ENCODE peak calls at places on chromosomes 5 and 9, in four cellular contexts. X, R, E and I are unnamed samples.

GRCh38 chr5:57202811-57203210 is 29.0 kb downstream of the GPBP1 start:
- DNase-seq in R (no peak), E (no peak), X (no peak), I (no peak)

GRCh38 chr9:101693937-101694336 is 44.5 kb downstream of the GRIN3A start:
- DNase-seq in X (no peak), E (no peak), R (no peak), I (no peak)

GRCh38 chr9:98607787-98608186 is 100.9 kb downstream of the GABBR2 start:
- DNase-seq in X (no peak), E (peak), R (no peak), I (peak)

GRCh38 chr5:162174358-162174757 is 106.8 kb downstream of the GABRG2 start:
- DNase-seq in E (no peak), X (no peak), R (no peak), I (no peak)

GRCh38 chr5:151002681-151003502 is 17.5 kb upstream of the GPX3 start:
- DNase-seq in E (no peak), X (no peak), R (no peak), I (no peak)

GRCh38 chr5:143716856-143717255 is 95.1 kb upstream of the HMHB1 start:
- DNase-seq in E (no peak), X (no peak), R (no peak), I (no peak)

GRCh38 chr5:172172912-172173591 is 15.0 kb downstream of the STK10 start:
- DNase-seq in R (no peak), E (no peak), X (no peak), I (no peak)

GRCh38 chr5:179128041-179128365 is 67.8 kb downstream of the ZNF354C start:
- DNase-seq in R (no peak), E (no peak), X (no peak), I (no peak)

GRCh38 chr9:86413966-86414880 is 60.0 kb upstream of the TUT7 start:
- DNase-seq in R (no peak), X (no peak), E (no peak), I (no peak)

GRCh38 chr5:134902071-134902801 is 2.7 kb upstream of the PCBD2 start:
- DNase-seq in E (peak), X (no peak), R (no peak), I (no peak)

GRCh38 chr5:3218096-3218495 is 377.5 kb upstream of the IRX1 start:
- DNase-seq in R (no peak), X (no peak), E (no peak), I (no peak)

GRCh38 chr9:5389109-5389732 is 48.5 kb downstream of the PLGRKT start:
- DNase-seq in R (no peak), X (peak), E (peak), I (peak)

GRCh38 chr5:154923441-154924430 is 14.3 kb downstream of the GEMIN5 start:
- DNase-seq in E (no peak), X (no peak), R (no peak), I (no peak)

GRCh38 chr9:82923410-82924242 is 139.3 kb downstream of the RASEF start:
- DNase-seq in R (no peak), X (peak), E (no peak), I (no peak)

GRCh38 chr5:37812365-37812764 is 27.5 kb downstream of the GDNF start:
- DNase-seq in E (no peak), R (no peak), X (no peak), I (no peak)

GRCh38 chr5:170603578-170604565 is 100.1 kb downstream of the KCNIP1 start:
- DNase-seq in X (no peak), E (no peak), R (peak), I (no peak)

GRCh38 chr5:113050606-113051391 is 74.2 kb downstream of the DCP2 start:
- DNase-seq in E (peak), X (no peak), R (no peak), I (no peak)

GRCh38 chr9:21994996-21995651 is 533 bp downstream of the CDKN2B-AS1 start:
- DNase-seq in E (peak), R (peak), X (no peak), I (no peak)

GRCh38 chr5:72244862-72245371 is 75.1 kb downstream of the MRPS27 start:
- DNase-seq in X (no peak), R (no peak), E (peak), I (no peak)

GRCh38 chr5:98455660-98456059 is 317.8 kb upstream of the RGMB start:
- DNase-seq in X (no peak), R (no peak), E (peak), I (no peak)
- H3K4me3 ChIP-seq in X (no peak), R (no peak), E (peak), I (no peak)

GRCh38 chr5:66503203-66503789 is 92.9 kb upstream of the MAST4 start:
- DNase-seq in E (no peak), R (no peak), X (no peak), I (no peak)

GRCh38 chr5:66494437-66494836 is 101.8 kb upstream of the MAST4 start:
- DNase-seq in X (no peak), E (no peak), R (no peak), I (no peak)

GRCh38 chr5:66498791-66499207 is 97.4 kb upstream of the MAST4 start:
- DNase-seq in E (no peak), R (no peak), X (no peak), I (no peak)
- TF ChIP-seq CTCF in E (no peak), R (no peak), X (no peak), I (no peak)

GRCh38 chr5:158677490-158677838 is 422.3 kb downstream of the EBF1 start:
- DNase-seq in R (no peak), E (no peak), X (no peak), I (no peak)

GRCh38 chr5:158682631-158683030 is 417.1 kb downstream of the EBF1 start:
- DNase-seq in R (no peak), X (no peak), E (no peak), I (no peak)

GRCh38 chr5:158679221-158679641 is 420.5 kb downstream of the EBF1 start:
- DNase-seq in E (no peak), R (no peak), X (no peak), I (no peak)

GRCh38 chr5:158676642-158677489 is 422.9 kb downstream of the EBF1 start:
- DNase-seq in R (no peak), X (no peak), E (no peak), I (no peak)
- H3K4me3 ChIP-seq in R (no peak), X (no peak), E (no peak), I (no peak)

GRCh38 chr9:96148634-96149138 is 153.3 kb downstream of the HSD17B3 start:
- DNase-seq in X (no peak), E (no peak), R (no peak), I (no peak)

GRCh38 chr9:96149881-96150280 is 152.1 kb downstream of the HSD17B3 start:
- DNase-seq in R (no peak), E (no peak), X (no peak), I (no peak)

GRCh38 chr9:96149142-96149541 is 152.8 kb downstream of the HSD17B3 start:
- DNase-seq in E (no peak), X (no peak), R (no peak), I (no peak)

GRCh38 chr9:96152550-96152949 is 149.4 kb downstream of the HSD17B3 start:
- DNase-seq in E (no peak), R (no peak), X (no peak), I (no peak)

DNA sequence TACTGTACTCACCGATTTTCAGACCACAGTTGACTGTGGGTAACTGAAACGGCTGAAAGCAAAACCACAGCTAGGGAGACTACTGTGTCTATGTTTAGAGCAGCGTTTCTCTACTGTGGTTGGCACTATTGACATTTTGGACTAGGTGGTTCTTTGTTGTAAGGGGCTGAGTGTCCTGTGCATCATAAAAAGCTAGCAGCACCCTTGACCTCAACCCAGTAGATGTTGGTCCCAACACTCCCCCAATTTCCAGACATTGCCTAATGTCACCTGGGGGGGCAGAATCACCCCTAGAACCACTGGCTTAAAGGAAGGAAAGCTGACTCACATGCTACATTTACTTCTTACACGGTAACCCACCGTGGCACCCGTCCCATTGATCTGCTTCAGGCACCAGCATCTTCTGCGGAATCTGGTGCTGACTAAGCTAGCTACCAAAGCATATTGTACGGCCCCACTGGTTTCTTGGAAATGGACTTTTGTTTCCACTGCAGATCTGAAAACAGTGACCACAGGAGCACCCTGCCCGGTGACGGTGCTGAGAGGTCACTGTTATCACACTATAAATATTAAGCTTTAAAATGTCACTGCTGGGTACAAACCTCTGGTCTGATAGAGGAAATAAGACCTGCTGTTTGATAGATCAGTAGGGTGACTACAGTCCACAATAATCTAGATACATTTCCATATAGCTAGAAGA is 151.5 kb downstream of the HSD17B3 start:
- DNase-seq in X (no peak), E (no peak), R (peak), I (no peak)
- TF ChIP-seq CTCF in X (no peak), E (no peak), R (no peak), I (no peak)

DNA sequence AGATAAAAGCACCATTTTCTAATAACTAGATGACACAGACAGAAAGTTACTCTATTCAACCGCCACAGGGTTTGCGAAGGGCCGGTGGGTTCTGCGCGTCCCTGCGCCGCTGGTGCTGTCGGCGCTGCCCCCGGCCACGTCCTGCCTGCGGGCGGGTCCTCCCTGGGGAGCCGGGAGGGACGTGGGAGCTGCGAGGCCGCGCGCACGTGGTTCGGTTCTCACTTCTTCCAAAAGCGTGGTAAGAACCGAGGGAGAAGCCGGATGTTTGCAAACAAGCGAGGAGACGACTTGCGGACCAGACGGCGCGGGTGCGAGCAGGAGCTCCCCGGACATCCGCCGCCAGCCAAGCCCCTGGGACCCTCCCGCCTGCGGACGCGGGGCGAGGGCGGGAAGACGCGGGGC is 12.5 kb downstream of the BTNL9 start:
- DNase-seq in R (no peak), X (no peak), E (peak), I (no peak)
- H3K4me3 ChIP-seq in R (peak), X (peak), E (peak), I (peak)

DNA sequence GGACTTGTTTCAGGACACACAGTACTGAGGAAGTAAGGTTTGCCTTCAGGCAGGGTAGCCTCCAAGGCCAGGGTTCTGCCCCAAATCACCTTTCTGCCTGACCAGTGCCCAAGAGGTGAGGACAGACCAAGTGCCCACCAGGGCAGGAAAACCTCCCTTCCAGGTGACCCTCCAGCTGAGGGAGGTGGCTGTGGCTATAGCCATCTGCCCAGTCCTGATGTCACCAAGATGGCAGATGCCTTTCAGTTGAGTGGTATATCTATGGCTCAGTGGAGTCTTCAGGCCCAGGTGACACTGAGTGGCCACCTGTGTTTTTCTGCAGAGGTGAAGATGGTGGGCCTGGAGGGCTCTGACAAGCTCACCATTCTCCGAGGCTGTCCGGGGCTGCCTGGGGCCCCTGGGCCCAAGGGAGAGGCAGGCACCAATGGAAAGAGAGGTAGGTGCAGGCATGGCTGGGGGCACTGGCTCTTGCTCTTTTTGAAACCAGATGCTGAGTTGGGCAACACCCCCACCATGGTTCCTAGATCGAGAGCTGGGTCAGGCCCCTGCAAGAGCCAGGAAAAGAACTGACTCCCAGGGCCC is 1.7 kb downstream of the FCN2 start:
- DNase-seq in E (no peak), X (no peak), R (no peak), I (no peak)
- TF ChIP-seq CTCF in E (no peak), X (no peak), R (no peak), I (no peak)

GRCh38 chr5:109406719-109407118 is 3.1 kb downstream of the PJA2 start:
- DNase-seq in E (no peak), R (no peak), X (no peak), I (no peak)
- H3K4me3 ChIP-seq in E (peak), R (no peak), X (no peak), I (peak)

GRCh38 chr9:129458663-129459549 is 162.0 kb downstream of the C9orf50 start:
- DNase-seq in E (no peak), X (no peak), R (no peak), I (no peak)
- TF ChIP-seq CTCF in E (no peak), X (no peak), R (no peak), I (peak)